ENCODE peak calls at places on chromosomes 7 and 10, in six cellular contexts. One of them, this sample, is unnamed.

GRCh38 chr7:151705744-151706567 is 171.0 kb downstream of the PRKAG2 start:
- DNase-seq in colonic mucosa: peak; percentile 33
- DNase-seq in OCI-LY7: peak; percentile 20
- DNase-seq in lower lobe of right lung: peak; percentile 47
- DNase-seq in K562: peak; percentile 65
- DNase-seq in sigmoid colon: no peak
- DNase-seq in this sample: no peak

GRCh38 chr10:72692897-72693598 is 1.1 kb downstream of the MCU start:
- DNase-seq in K562: peak; percentile 15
- DNase-seq in colonic mucosa: peak; percentile 61
- DNase-seq in sigmoid colon: no peak
- DNase-seq in lower lobe of right lung: no peak
- DNase-seq in OCI-LY7: peak; percentile 45
- DNase-seq in this sample: no peak

GRCh38 chr7:91128574-91129348 is 135.5 kb upstream of the FZD1 start:
- DNase-seq in K562: no peak
- DNase-seq in colonic mucosa: no peak
- DNase-seq in lower lobe of right lung: no peak
- DNase-seq in OCI-LY7: no peak
- DNase-seq in sigmoid colon: no peak
- DNase-seq in this sample: no peak

GRCh38 chr7:48246073-48246472 is 74.8 kb downstream of the ABCA13 start:
- DNase-seq in lower lobe of right lung: peak; percentile 56
- DNase-seq in sigmoid colon: no peak
- DNase-seq in K562: no peak
- DNase-seq in colonic mucosa: no peak
- DNase-seq in OCI-LY7: no peak
- DNase-seq in this sample: no peak

GRCh38 chr7:143096146-143096545 is 35.7 kb upstream of the PIP start:
- DNase-seq in sigmoid colon: no peak
- DNase-seq in K562: no peak
- DNase-seq in OCI-LY7: no peak
- DNase-seq in lower lobe of right lung: no peak
- DNase-seq in colonic mucosa: no peak
- DNase-seq in this sample: no peak

GRCh38 chr7:73341877-73342276 is 13.9 kb downstream of the FKBP6 start:
- DNase-seq in colonic mucosa: no peak
- DNase-seq in lower lobe of right lung: no peak
- DNase-seq in K562: peak; percentile 71
- DNase-seq in OCI-LY7: no peak
- DNase-seq in sigmoid colon: no peak
- DNase-seq in this sample: no peak

GRCh38 chr7:140069298-140069949 is 6.7 kb upstream of the PARP12 start:
- DNase-seq in K562: no peak
- DNase-seq in lower lobe of right lung: no peak
- DNase-seq in OCI-LY7: no peak
- DNase-seq in sigmoid colon: no peak
- DNase-seq in colonic mucosa: no peak
- DNase-seq in this sample: no peak

GRCh38 chr7:98613601-98614425 is 3.3 kb upstream of the NPTX2 start:
- DNase-seq in colonic mucosa: no peak
- DNase-seq in K562: no peak
- DNase-seq in OCI-LY7: peak; percentile 27
- DNase-seq in lower lobe of right lung: no peak
- DNase-seq in sigmoid colon: no peak
- DNase-seq in this sample: no peak

GRCh38 chr10:52818019-52818418 is 45.4 kb upstream of the MBL2 start:
- DNase-seq in K562: no peak
- DNase-seq in colonic mucosa: no peak
- DNase-seq in OCI-LY7: peak; percentile 80
- DNase-seq in lower lobe of right lung: no peak
- DNase-seq in sigmoid colon: no peak
- DNase-seq in this sample: no peak

GRCh38 chr7:98771519-98772241 is 98.1 kb downstream of the TMEM130 start:
- DNase-seq in sigmoid colon: no peak
- DNase-seq in lower lobe of right lung: no peak
- DNase-seq in colonic mucosa: peak; percentile 30
- DNase-seq in OCI-LY7: peak; percentile 55
- DNase-seq in K562: no peak
- DNase-seq in this sample: no peak

GRCh38 chr10:132001238-132001977 is 19.7 kb upstream of the BNIP3 start:
- DNase-seq in OCI-LY7: no peak
- DNase-seq in colonic mucosa: no peak
- DNase-seq in K562: peak; percentile 64
- DNase-seq in sigmoid colon: peak; percentile 50
- DNase-seq in lower lobe of right lung: peak; percentile 72
- DNase-seq in this sample: no peak

GRCh38 chr7:68576366-68576765 is 1021.9 kb upstream of the AUTS2 start:
- DNase-seq in colonic mucosa: no peak
- DNase-seq in lower lobe of right lung: no peak
- DNase-seq in sigmoid colon: no peak
- DNase-seq in K562: no peak
- DNase-seq in OCI-LY7: peak; percentile 20
- DNase-seq in this sample: no peak

GRCh38 chr10:93383562-93383981 is 98.6 kb downstream of the MYOF start:
- DNase-seq in K562: no peak
- DNase-seq in sigmoid colon: no peak
- DNase-seq in OCI-LY7: no peak
- DNase-seq in colonic mucosa: no peak
- DNase-seq in lower lobe of right lung: no peak
- DNase-seq in this sample: peak; percentile 71

GRCh38 chr10:5545778-5546710 is 21.3 kb downstream of the CALML3 start:
- DNase-seq in K562: peak; percentile 66
- DNase-seq in sigmoid colon: peak; percentile 71
- DNase-seq in OCI-LY7: no peak
- DNase-seq in colonic mucosa: peak; percentile 53
- DNase-seq in lower lobe of right lung: peak; percentile 71
- DNase-seq in this sample: peak; percentile 42

GRCh38 chr7:28410628-28411578 is 1.4 kb upstream of the CREB5 start:
- DNase-seq in colonic mucosa: peak; percentile 44
- DNase-seq in K562: no peak
- DNase-seq in sigmoid colon: peak; percentile 85
- DNase-seq in OCI-LY7: no peak
- DNase-seq in lower lobe of right lung: peak; percentile 49
- DNase-seq in this sample: peak; percentile 78

GRCh38 chr10:77104459-77104980 is 533.1 kb downstream of the KCNMA1 start:
- DNase-seq in sigmoid colon: peak; percentile 86
- DNase-seq in colonic mucosa: no peak
- DNase-seq in lower lobe of right lung: no peak
- DNase-seq in K562: no peak
- DNase-seq in OCI-LY7: no peak
- DNase-seq in this sample: no peak

GRCh38 chr7:74020396-74020795 is 7.6 kb upstream of the ELN start:
- DNase-seq in OCI-LY7: no peak
- DNase-seq in lower lobe of right lung: no peak
- DNase-seq in colonic mucosa: no peak
- DNase-seq in sigmoid colon: no peak
- DNase-seq in K562: no peak
- DNase-seq in this sample: no peak

GRCh38 chr7:68269410-68269809 is 1272.8 kb downstream of the TYW1 start:
- DNase-seq in OCI-LY7: no peak
- DNase-seq in lower lobe of right lung: no peak
- DNase-seq in colonic mucosa: no peak
- DNase-seq in sigmoid colon: no peak
- DNase-seq in K562: no peak
- DNase-seq in this sample: no peak

GRCh38 chr7:81627565-81628287 is 142.1 kb downstream of the HGF start:
- DNase-seq in OCI-LY7: no peak
- DNase-seq in K562: no peak
- DNase-seq in sigmoid colon: no peak
- DNase-seq in lower lobe of right lung: no peak
- DNase-seq in colonic mucosa: no peak
- DNase-seq in this sample: no peak

GRCh38 chr7:125561006-125561405 is 631.4 kb upstream of the POT1 start:
- DNase-seq in lower lobe of right lung: no peak
- DNase-seq in sigmoid colon: no peak
- DNase-seq in colonic mucosa: no peak
- DNase-seq in OCI-LY7: no peak
- DNase-seq in K562: no peak
- DNase-seq in this sample: no peak

GRCh38 chr7:135001390-135002165 is 15.3 kb downstream of the AGBL3 start:
- DNase-seq in K562: no peak
- DNase-seq in OCI-LY7: no peak
- DNase-seq in lower lobe of right lung: no peak
- DNase-seq in colonic mucosa: no peak
- DNase-seq in sigmoid colon: no peak
- DNase-seq in this sample: no peak

GRCh38 chr7:129041142-129041928 is 13.6 kb downstream of the TNPO3 start:
- DNase-seq in K562: no peak
- DNase-seq in lower lobe of right lung: no peak
- DNase-seq in OCI-LY7: peak; percentile 56
- DNase-seq in sigmoid colon: no peak
- DNase-seq in colonic mucosa: no peak
- DNase-seq in this sample: no peak

GRCh38 chr7:127021019-127021738 is 231.6 kb downstream of the GRM8 start:
- DNase-seq in sigmoid colon: no peak
- DNase-seq in lower lobe of right lung: no peak
- DNase-seq in colonic mucosa: no peak
- DNase-seq in OCI-LY7: no peak
- DNase-seq in K562: no peak
- DNase-seq in this sample: no peak

GRCh38 chr10:93871805-93872204 is 22.0 kb upstream of the SLC35G1 start:
- DNase-seq in sigmoid colon: no peak
- DNase-seq in OCI-LY7: no peak
- DNase-seq in K562: no peak
- DNase-seq in colonic mucosa: no peak
- DNase-seq in lower lobe of right lung: no peak
- DNase-seq in this sample: no peak

GRCh38 chr10:43922335-43923280 is 273.9 kb upstream of the ZNF32 start:
- DNase-seq in OCI-LY7: peak; percentile 50
- DNase-seq in lower lobe of right lung: no peak
- DNase-seq in K562: no peak
- DNase-seq in sigmoid colon: no peak
- DNase-seq in colonic mucosa: no peak
- DNase-seq in this sample: no peak

GRCh38 chr7:23893942-23894890 is 184.2 kb downstream of the STK31 start:
- DNase-seq in lower lobe of right lung: no peak
- DNase-seq in sigmoid colon: no peak
- DNase-seq in colonic mucosa: no peak
- DNase-seq in OCI-LY7: no peak
- DNase-seq in K562: no peak
- DNase-seq in this sample: no peak

GRCh38 chr7:146864644-146865043 is 748.0 kb downstream of the CNTNAP2 start:
- DNase-seq in sigmoid colon: no peak
- DNase-seq in colonic mucosa: no peak
- DNase-seq in K562: no peak
- DNase-seq in lower lobe of right lung: no peak
- DNase-seq in OCI-LY7: no peak
- DNase-seq in this sample: no peak

GRCh38 chr10:63115732-63116383 is 17.3 kb upstream of the NRBF2 start:
- DNase-seq in OCI-LY7: no peak
- DNase-seq in sigmoid colon: peak; percentile 94
- DNase-seq in colonic mucosa: peak; percentile 40
- DNase-seq in lower lobe of right lung: peak; percentile 67
- DNase-seq in K562: peak; percentile 56
- DNase-seq in this sample: peak; percentile 85

GRCh38 chr7:26500749-26501352 is 209.2 kb downstream of the SNX10 start:
- DNase-seq in colonic mucosa: no peak
- DNase-seq in OCI-LY7: peak; percentile 72
- DNase-seq in sigmoid colon: no peak
- DNase-seq in lower lobe of right lung: no peak
- DNase-seq in K562: peak; percentile 39
- DNase-seq in this sample: no peak

DNA sequence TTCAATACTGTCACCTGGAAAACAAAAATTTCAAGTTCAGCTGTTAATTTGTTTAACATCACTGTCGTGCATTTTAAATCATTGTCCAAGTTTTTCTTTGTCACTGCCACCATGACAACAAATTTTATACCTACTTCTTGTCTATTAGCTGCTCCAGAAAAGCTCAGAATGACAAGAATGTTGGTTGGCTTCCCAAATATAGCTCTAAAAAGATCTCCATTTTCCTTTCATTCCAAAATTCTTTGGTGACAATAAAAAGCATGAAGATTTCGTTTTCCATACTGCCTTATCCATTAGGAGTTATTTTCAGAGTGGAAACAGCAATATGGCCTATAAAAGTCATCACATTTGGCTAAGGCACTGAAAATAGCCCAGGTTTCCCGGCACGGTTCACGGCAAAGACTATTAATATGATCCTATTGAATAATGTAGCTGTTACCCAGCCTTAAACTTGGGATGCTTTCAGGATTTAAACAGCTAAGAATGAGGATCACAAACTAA is 2.8 kb downstream of the CTTNBP2 start:
- DNase-seq in sigmoid colon: no peak
- DNase-seq in lower lobe of right lung: no peak
- DNase-seq in OCI-LY7: no peak
- DNase-seq in colonic mucosa: no peak
- DNase-seq in K562: no peak
- DNase-seq in this sample: no peak
- H3K4me1 ChIP-seq in sigmoid colon: no peaks in the 10 kb centered on the region
- H3K4me1 ChIP-seq in lower lobe of right lung: no peaks in the 10 kb centered on the region
- H3K4me1 ChIP-seq in OCI-LY7: no peaks in the 10 kb centered on the region
- H3K4me1 ChIP-seq in colonic mucosa: no peaks in the 10 kb centered on the region
- H3K4me1 ChIP-seq in K562: peaks cover 12% of the 10 kb centered on the region
- H3K4me1 ChIP-seq in this sample: peaks cover 3% of the 10 kb centered on the region

DNA sequence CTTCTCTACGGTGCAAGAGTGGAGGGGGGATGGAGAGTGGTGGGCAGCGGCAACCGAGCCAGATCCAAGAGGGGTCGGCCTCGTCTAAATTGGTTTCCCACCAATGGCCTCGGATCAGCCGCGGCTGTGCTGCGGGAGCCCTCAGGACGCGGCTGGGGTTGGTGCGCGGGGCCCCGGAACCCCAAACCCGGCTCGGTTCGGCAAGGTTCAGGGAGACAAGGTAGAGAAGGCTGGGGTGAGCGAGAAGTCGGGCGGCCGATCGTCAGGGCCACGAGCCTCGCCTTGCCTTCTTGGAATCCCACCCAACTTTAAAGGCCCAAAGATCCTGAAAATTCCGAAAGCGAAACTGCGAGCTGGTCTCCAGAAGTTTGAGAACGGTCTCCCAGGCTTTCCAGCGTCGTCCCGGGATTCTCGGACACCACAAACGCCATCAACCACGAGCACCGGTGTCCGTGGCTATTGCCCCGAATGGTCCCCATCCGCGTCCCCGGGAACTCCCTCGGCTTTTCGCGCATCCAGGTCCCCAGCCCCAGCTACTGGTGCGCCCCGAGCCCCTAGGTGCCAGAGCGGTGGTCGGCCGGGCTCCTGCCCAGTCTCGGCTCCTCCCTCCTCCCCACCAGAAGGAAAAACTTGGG is 3.3 kb downstream of the SFMBT2 start:
- DNase-seq in K562: no peak
- DNase-seq in lower lobe of right lung: no peak
- DNase-seq in colonic mucosa: no peak
- DNase-seq in OCI-LY7: no peak
- DNase-seq in sigmoid colon: no peak
- DNase-seq in this sample: no peak
- H3K27ac ChIP-seq in K562: peak overlapping the region; percentile 83
- H3K27ac ChIP-seq in lower lobe of right lung: peak overlapping the region; percentile 76
- H3K27ac ChIP-seq in colonic mucosa: peak overlapping the region; percentile 40
- H3K27ac ChIP-seq in OCI-LY7: no peak overlapping the region
- H3K27ac ChIP-seq in sigmoid colon: peak overlapping the region; percentile 56
- H3K27ac ChIP-seq in this sample: peak overlapping the region; percentile 17

GRCh38 chr10:11153766-11154165 is 136.1 kb downstream of the CELF2 start:
- DNase-seq in colonic mucosa: no peak
- DNase-seq in sigmoid colon: no peak
- DNase-seq in K562: no peak
- DNase-seq in OCI-LY7: no peak
- DNase-seq in lower lobe of right lung: no peak
- DNase-seq in this sample: no peak
- H3K4me1 ChIP-seq in colonic mucosa: peaks cover 10% of the 10 kb centered on the region
- H3K4me1 ChIP-seq in sigmoid colon: no peaks in the 10 kb centered on the region
- H3K4me1 ChIP-seq in K562: no peaks in the 10 kb centered on the region
- H3K4me1 ChIP-seq in OCI-LY7: no peaks in the 10 kb centered on the region
- H3K4me1 ChIP-seq in lower lobe of right lung: peaks cover 38% of the 10 kb centered on the region
- H3K4me1 ChIP-seq in this sample: no peaks in the 10 kb centered on the region

GRCh38 chr10:74056081-74056818 is 58.3 kb downstream of the VCL start:
- DNase-seq in K562: peak; percentile 49
- DNase-seq in OCI-LY7: no peak
- DNase-seq in colonic mucosa: no peak
- DNase-seq in sigmoid colon: no peak
- DNase-seq in lower lobe of right lung: no peak
- DNase-seq in this sample: no peak
- H3K27ac ChIP-seq in K562: peak overlapping the region; percentile 63
- H3K27ac ChIP-seq in OCI-LY7: no peak overlapping the region
- H3K27ac ChIP-seq in colonic mucosa: no peak overlapping the region
- H3K27ac ChIP-seq in sigmoid colon: peak overlapping the region; percentile 50
- H3K27ac ChIP-seq in lower lobe of right lung: peak overlapping the region; percentile 69
- H3K27ac ChIP-seq in this sample: peak overlapping the region; percentile 59

This sample was measured in ascending aorta.